ENCODE peak calls at places on chromosomes 12 and 14, in seven cellular contexts. M, U, X, T, E, I and L are unnamed samples. For H3K4me1, the result is how much of the 10 kb centered on the place peaks cover.

GRCh38 chr12:16347391-16348298 is at the start of gene MGST1:
- DNase-seq in U (peak), E (peak), M (peak), I (peak), X (peak), T (peak), L (no peak)

GRCh38 chr12:12821975-12822374 is 8.8 kb downstream of the DDX47 start:
- DNase-seq in U (no peak), I (no peak), E (no peak), X (no peak), T (no peak), M (no peak), L (no peak)

GRCh38 chr12:4214912-4215861 is 58.4 kb upstream of the CCND2 start:
- DNase-seq in M (peak), U (peak), X (no peak), T (peak), E (peak), I (no peak), L (no peak)

GRCh38 chr12:116818341-116818856 is 62.8 kb downstream of the HRK start:
- DNase-seq in M (no peak), U (peak), T (no peak), E (peak), X (peak), I (peak), L (no peak)

GRCh38 chr12:98559666-98560065 is 33.8 kb upstream of the SLC25A3 start:
- DNase-seq in U (no peak), I (no peak), T (no peak), E (no peak), X (no peak), M (no peak), L (no peak)

GRCh38 chr12:25052191-25053020 is 103.5 kb upstream of the BCAT1 start:
- DNase-seq in E (no peak), U (peak), I (no peak), M (no peak), X (no peak), T (no peak), L (peak)

GRCh38 chr12:105555556-105555973 is 225.1 kb downstream of the C12orf75 start:
- DNase-seq in I (peak), M (peak), E (no peak), U (no peak), T (no peak), X (no peak), L (no peak)

GRCh38 chr12:65505321-65506121 is 227.0 kb downstream of the MSRB3 start:
- DNase-seq in M (no peak), E (no peak), I (no peak), T (no peak), U (no peak), X (no peak), L (no peak)

GRCh38 chr14:65002586-65003210 is 16.0 kb downstream of the FNTB start:
- DNase-seq in I (no peak), E (no peak), U (no peak), T (no peak), X (no peak), M (no peak), L (no peak)

GRCh38 chr12:89161553-89161952 is 190.7 kb downstream of the DUSP6 start:
- DNase-seq in E (no peak), X (no peak), T (no peak), U (no peak), M (no peak), I (no peak), L (no peak)

GRCh38 chr14:73786942-73787759 is 64.5 kb upstream of the PTGR2 start:
- DNase-seq in I (peak), T (peak), U (peak), E (peak), X (peak), M (peak), L (peak)

GRCh38 chr12:121711925-121712461 is 559 bp upstream of the TMEM120B start:
- DNase-seq in T (no peak), I (no peak), M (peak), X (peak), U (peak), E (peak), L (no peak)

GRCh38 chr12:113119980-113120669 is 15.4 kb downstream of the RASAL1 start:
- DNase-seq in U (no peak), I (no peak), X (no peak), E (no peak), M (no peak), T (no peak), L (no peak)

GRCh38 chr12:50005150-50005549 is 20.1 kb downstream of the RACGAP1 start:
- DNase-seq in X (no peak), T (no peak), I (no peak), U (no peak), M (no peak), E (no peak), L (no peak)

GRCh38 chr12:5438671-5439200 is 6.8 kb downstream of the NTF3 start:
- DNase-seq in X (no peak), I (no peak), E (no peak), T (no peak), U (no peak), M (no peak), L (no peak)

GRCh38 chr12:27560126-27560525 is 36.1 kb downstream of the PPFIBP1 start:
- DNase-seq in M (no peak), E (no peak), X (no peak), T (no peak), U (no peak), I (no peak), L (no peak)

GRCh38 chr14:19729763-19730162 is 13.6 kb upstream of the OR4Q3 start:
- DNase-seq in E (no peak), T (no peak), U (no peak), M (no peak), I (no peak), X (no peak), L (no peak)

DNA sequence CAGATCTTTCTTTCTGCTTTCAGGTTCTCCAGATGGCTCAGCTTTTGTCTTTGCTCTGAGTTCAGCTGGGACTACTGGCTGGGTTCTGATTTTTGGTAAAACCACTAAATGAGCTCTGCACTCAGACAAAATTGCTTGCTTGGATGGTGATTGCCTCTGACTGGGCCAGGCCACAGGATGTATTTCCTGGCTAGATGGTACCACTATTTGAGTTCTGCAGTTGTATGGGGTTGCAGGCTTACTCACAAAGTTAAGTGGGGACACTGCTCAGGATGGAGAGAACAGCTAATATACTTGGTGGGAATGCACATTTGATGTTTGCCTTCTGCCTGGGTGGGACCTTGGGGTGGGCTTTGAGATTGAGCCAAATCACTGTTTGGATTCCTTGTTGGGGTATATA is 14.0 kb upstream of the OR4Q3 start:
- DNase-seq in E (no peak), X (no peak), M (no peak), I (no peak), U (no peak), T (no peak), L (no peak)
- H3K4me3 ChIP-seq in E (no peak), X (no peak), M (no peak), I (no peak), U (no peak), T (no peak), L (no peak)

GRCh38 chr14:20791199-20791996 is 10.3 kb downstream of the RNASE6 start:
- DNase-seq in X (no peak), M (no peak), E (no peak), U (no peak), I (no peak), T (no peak), L (no peak)

GRCh38 chr14:20798932-20799331 is 3.7 kb downstream of the RNASE1 start:
- DNase-seq in E (no peak), I (no peak), X (no peak), M (no peak), T (no peak), U (no peak), L (no peak)

GRCh38 chr14:20798318-20798717 is 4.3 kb downstream of the RNASE1 start:
- DNase-seq in E (no peak), T (no peak), M (no peak), X (no peak), I (no peak), U (no peak), L (no peak)

GRCh38 chr14:20797159-20797558 is 5.5 kb downstream of the RNASE1 start:
- DNase-seq in X (no peak), T (no peak), M (no peak), U (no peak), E (no peak), I (no peak), L (no peak)

GRCh38 chr14:20794644-20795369 is 7.8 kb downstream of the RNASE1 start:
- DNase-seq in M (no peak), I (no peak), T (no peak), E (no peak), U (no peak), X (no peak), L (no peak)
- H3K4me1 ChIP-seq in M (half or more), I (under half), T (under half), E (under half), U (under half), X (under half), L (under half)

GRCh38 chr14:88562831-88563686 is at the start of gene ZC3H14:
- DNase-seq in E (peak), I (peak), T (peak), U (peak), M (peak), X (peak), L (peak)
- H3K4me3 ChIP-seq in E (peak), I (peak), T (peak), U (peak), M (peak), X (peak), L (peak)

GRCh38 chr12:53096089-53096741 is 1.3 kb upstream of the IGFBP6 start:
- DNase-seq in I (no peak), M (peak), U (peak), E (peak), T (no peak), X (no peak), L (no peak)
- H3K4me1 ChIP-seq in I (under half), M (under half), U (under half), E (under half), T (under half), X (under half), L (under half)

GRCh38 chr12:20211537-20211936 is 156.8 kb upstream of the PDE3A start:
- DNase-seq in T (no peak), U (no peak), E (no peak), X (no peak), M (no peak), I (no peak), L (no peak)

GRCh38 chr12:20212036-20212435 is 156.3 kb upstream of the PDE3A start:
- DNase-seq in I (no peak), U (no peak), T (no peak), E (no peak), M (no peak), X (no peak), L (no peak)

GRCh38 chr12:20212658-20213387 is 155.5 kb upstream of the PDE3A start:
- DNase-seq in E (peak), I (peak), M (no peak), T (peak), U (peak), X (peak), L (no peak)

GRCh38 chr12:20214286-20214685 is 154.1 kb upstream of the PDE3A start:
- DNase-seq in I (no peak), U (no peak), E (no peak), X (no peak), M (no peak), T (no peak), L (no peak)

GRCh38 chr12:20213851-20214250 is 154.5 kb upstream of the PDE3A start:
- DNase-seq in U (no peak), M (no peak), E (no peak), I (no peak), T (no peak), X (no peak), L (no peak)
- H3K4me3 ChIP-seq in U (no peak), M (no peak), E (peak), I (no peak), T (no peak), X (no peak), L (no peak)

GRCh38 chr12:54228471-54228870 is 39.7 kb upstream of the SMUG1 start:
- DNase-seq in U (no peak), E (no peak), M (no peak), X (no peak), T (no peak), I (no peak), L (no peak)

GRCh38 chr12:54231236-54231635 is 42.5 kb upstream of the SMUG1 start:
- DNase-seq in T (no peak), I (no peak), E (no peak), X (no peak), U (no peak), M (no peak), L (no peak)

GRCh38 chr12:54229624-54230212 is 40.9 kb upstream of the SMUG1 start:
- DNase-seq in X (no peak), T (no peak), I (no peak), E (no peak), U (peak), M (no peak), L (no peak)

GRCh38 chr12:54230555-54230954 is 41.8 kb upstream of the SMUG1 start:
- DNase-seq in M (no peak), T (no peak), I (no peak), X (no peak), E (no peak), U (no peak), L (no peak)

GRCh38 chr12:54232790-54233189 is 44.0 kb upstream of the SMUG1 start:
- DNase-seq in X (no peak), E (no peak), T (no peak), I (no peak), M (no peak), U (no peak), L (no peak)
- H3K4me1 ChIP-seq in X (under half), E (under half), T (under half), I (under half), M (under half), U (under half), L (under half)

GRCh38 chr12:54169036-54169435 is 19.7 kb downstream of the SMUG1 start:
- DNase-seq in E (no peak), M (no peak), T (no peak), U (no peak), I (no peak), X (no peak), L (no peak)

GRCh38 chr12:54173066-54173726 is 15.6 kb downstream of the SMUG1 start:
- DNase-seq in T (no peak), U (no peak), X (peak), E (peak), M (peak), I (no peak), L (no peak)

GRCh38 chr12:54175130-54175963 is 13.4 kb downstream of the SMUG1 start:
- DNase-seq in M (no peak), E (no peak), U (no peak), X (no peak), T (no peak), I (no peak), L (no peak)

GRCh38 chr12:54172102-54172630 is 16.6 kb downstream of the SMUG1 start:
- DNase-seq in I (no peak), M (no peak), E (no peak), T (no peak), U (no peak), X (no peak), L (no peak)

DNA sequence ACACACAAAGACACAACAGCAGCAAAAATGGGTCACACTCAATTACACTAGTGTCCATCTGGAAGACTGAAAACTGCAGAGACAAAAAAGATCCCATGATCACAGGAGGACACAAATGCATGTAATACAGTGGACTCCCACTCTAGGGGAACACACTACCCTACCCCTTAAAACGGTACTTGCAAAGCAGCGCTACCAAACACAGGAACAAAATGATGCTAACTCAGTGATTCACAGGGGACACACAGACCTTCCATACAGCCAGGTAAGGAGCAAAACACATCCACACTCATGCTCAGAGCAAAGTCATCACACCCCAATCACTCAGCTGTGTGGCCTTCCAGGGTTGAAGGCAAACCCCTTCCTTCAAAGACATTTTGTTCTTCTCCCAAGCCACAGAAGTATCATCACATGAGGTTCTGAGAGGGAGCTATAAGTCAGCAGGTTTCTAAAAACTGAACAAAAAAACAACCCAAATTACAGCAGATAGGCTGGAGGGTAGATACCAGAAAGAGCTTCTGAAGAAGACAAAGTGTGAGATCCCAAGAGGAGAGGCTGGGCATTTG is 14.8 kb downstream of the SMUG1 start:
- DNase-seq in I (no peak), E (no peak), T (no peak), U (no peak), X (no peak), M (no peak), L (no peak)
- H3K4me3 ChIP-seq in I (no peak), E (peak), T (no peak), U (no peak), X (no peak), M (no peak), L (peak)